ENCODE peak calls at places on chromosomes 6 and 20, in seven cellular contexts. One of them, this sample, is unnamed.

GRCh38 chr6:100307561-100307960 is 157.2 kb downstream of the SIM1 start:
- DNase-seq in fibroblast of lung: no peak
- DNase-seq in psoas muscle: no peak
- DNase-seq in GDM1: no peak
- DNase-seq in IMR-90: no peak
- DNase-seq in kidney tubule cell: peak; percentile 83
- DNase-seq in globus pallidus: no peak
- DNase-seq in this sample: no peak

GRCh38 chr6:104459543-104459942 is 400.2 kb downstream of the HACE1 start:
- DNase-seq in fibroblast of lung: no peak
- DNase-seq in psoas muscle: no peak
- DNase-seq in GDM1: no peak
- DNase-seq in IMR-90: no peak
- DNase-seq in kidney tubule cell: no peak
- DNase-seq in globus pallidus: no peak
- DNase-seq in this sample: no peak

GRCh38 chr6:170116643-170117042 is 174.2 kb downstream of the DLL1 start:
- DNase-seq in fibroblast of lung: no peak
- DNase-seq in psoas muscle: no peak
- DNase-seq in GDM1: no peak
- DNase-seq in IMR-90: no peak
- DNase-seq in kidney tubule cell: no peak
- DNase-seq in globus pallidus: no peak
- DNase-seq in this sample: peak; percentile 2

GRCh38 chr6:70110128-70111022 is 192.5 kb downstream of the COL9A1 start:
- DNase-seq in fibroblast of lung: no peak
- DNase-seq in psoas muscle: no peak
- DNase-seq in GDM1: no peak
- DNase-seq in IMR-90: peak; percentile 1
- DNase-seq in kidney tubule cell: peak; percentile 39
- DNase-seq in globus pallidus: no peak
- DNase-seq in this sample: no peak

GRCh38 chr20:63756648-63756991 is 17.0 kb downstream of the SLC2A4RG start:
- DNase-seq in fibroblast of lung: no peak
- DNase-seq in psoas muscle: no peak
- DNase-seq in GDM1: peak; percentile 37
- DNase-seq in IMR-90: no peak
- DNase-seq in kidney tubule cell: no peak
- DNase-seq in globus pallidus: no peak
- DNase-seq in this sample: no peak

GRCh38 chr6:3960754-3961361 is 111.7 kb downstream of the FAM50B start:
- DNase-seq in fibroblast of lung: no peak
- DNase-seq in psoas muscle: no peak
- DNase-seq in GDM1: no peak
- DNase-seq in IMR-90: peak; percentile 38
- DNase-seq in kidney tubule cell: peak; percentile 65
- DNase-seq in globus pallidus: no peak
- DNase-seq in this sample: no peak

GRCh38 chr6:5359413-5359812 is 98.1 kb downstream of the FARS2 start:
- DNase-seq in fibroblast of lung: no peak
- DNase-seq in psoas muscle: no peak
- DNase-seq in GDM1: no peak
- DNase-seq in IMR-90: no peak
- DNase-seq in kidney tubule cell: no peak
- DNase-seq in globus pallidus: no peak
- DNase-seq in this sample: no peak

GRCh38 chr6:27495386-27496135 is 22.7 kb upstream of the ZNF184 start:
- DNase-seq in fibroblast of lung: peak; percentile 85
- DNase-seq in psoas muscle: peak; percentile 54
- DNase-seq in GDM1: no peak
- DNase-seq in IMR-90: peak; percentile 91
- DNase-seq in kidney tubule cell: peak; percentile 93
- DNase-seq in globus pallidus: no peak
- DNase-seq in this sample: peak; percentile 50

GRCh38 chr20:1381753-1382591 is 10.9 kb downstream of the FKBP1A start:
- DNase-seq in fibroblast of lung: peak; percentile 82
- DNase-seq in psoas muscle: peak; percentile 64
- DNase-seq in GDM1: no peak
- DNase-seq in IMR-90: peak; percentile 63
- DNase-seq in kidney tubule cell: no peak
- DNase-seq in globus pallidus: no peak
- DNase-seq in this sample: no peak

GRCh38 chr6:137949686-137950390 is 82.8 kb downstream of the TNFAIP3 start:
- DNase-seq in fibroblast of lung: no peak
- DNase-seq in psoas muscle: no peak
- DNase-seq in GDM1: no peak
- DNase-seq in IMR-90: no peak
- DNase-seq in kidney tubule cell: no peak
- DNase-seq in globus pallidus: no peak
- DNase-seq in this sample: no peak

GRCh38 chr20:7868108-7868507 is 72.2 kb downstream of the HAO1 start:
- DNase-seq in fibroblast of lung: no peak
- DNase-seq in psoas muscle: no peak
- DNase-seq in GDM1: no peak
- DNase-seq in IMR-90: no peak
- DNase-seq in kidney tubule cell: no peak
- DNase-seq in globus pallidus: no peak
- DNase-seq in this sample: no peak

GRCh38 chr6:111564482-111564945 is 41.2 kb downstream of the TRAF3IP2 start:
- DNase-seq in fibroblast of lung: peak; percentile 57
- DNase-seq in psoas muscle: peak; percentile 86
- DNase-seq in GDM1: peak; percentile 23
- DNase-seq in IMR-90: peak; percentile 74
- DNase-seq in kidney tubule cell: peak; percentile 91
- DNase-seq in globus pallidus: no peak
- DNase-seq in this sample: peak; percentile 76

GRCh38 chr6:56642366-56643261 is at the start of gene DST:
- DNase-seq in fibroblast of lung: peak; percentile 94
- DNase-seq in psoas muscle: no peak
- DNase-seq in GDM1: no peak
- DNase-seq in IMR-90: peak; percentile 95
- DNase-seq in kidney tubule cell: peak; percentile 65
- DNase-seq in globus pallidus: no peak
- DNase-seq in this sample: no peak

GRCh38 chr20:4092136-4092479 is 76.8 kb upstream of the RNF24 start:
- DNase-seq in fibroblast of lung: no peak
- DNase-seq in psoas muscle: no peak
- DNase-seq in GDM1: no peak
- DNase-seq in IMR-90: no peak
- DNase-seq in kidney tubule cell: no peak
- DNase-seq in globus pallidus: no peak
- DNase-seq in this sample: no peak

GRCh38 chr6:41836022-41836659 is 48.6 kb downstream of the TOMM6 start:
- DNase-seq in fibroblast of lung: peak; percentile 23
- DNase-seq in psoas muscle: no peak
- DNase-seq in GDM1: no peak
- DNase-seq in IMR-90: peak; percentile 41
- DNase-seq in kidney tubule cell: no peak
- DNase-seq in globus pallidus: no peak
- DNase-seq in this sample: no peak

GRCh38 chr20:57420571-57421257 is 29.5 kb downstream of the RBM38 start:
- DNase-seq in fibroblast of lung: no peak
- DNase-seq in psoas muscle: peak; percentile 40
- DNase-seq in GDM1: no peak
- DNase-seq in IMR-90: no peak
- DNase-seq in kidney tubule cell: no peak
- DNase-seq in globus pallidus: no peak
- DNase-seq in this sample: no peak

GRCh38 chr6:155854787-155855186 is 399.1 kb upstream of the NOX3 start:
- DNase-seq in fibroblast of lung: no peak
- DNase-seq in psoas muscle: no peak
- DNase-seq in GDM1: no peak
- DNase-seq in IMR-90: no peak
- DNase-seq in kidney tubule cell: no peak
- DNase-seq in globus pallidus: no peak
- DNase-seq in this sample: no peak

GRCh38 chr20:17641993-17642392 is 40.0 kb downstream of the RRBP1 start:
- DNase-seq in fibroblast of lung: no peak
- DNase-seq in psoas muscle: peak; percentile 64
- DNase-seq in GDM1: no peak
- DNase-seq in IMR-90: no peak
- DNase-seq in kidney tubule cell: no peak
- DNase-seq in globus pallidus: no peak
- DNase-seq in this sample: no peak

GRCh38 chr6:116424001-116424400 is 37.2 kb upstream of the CALHM6 start:
- DNase-seq in fibroblast of lung: no peak
- DNase-seq in psoas muscle: no peak
- DNase-seq in GDM1: no peak
- DNase-seq in IMR-90: peak; percentile 78
- DNase-seq in kidney tubule cell: peak; percentile 68
- DNase-seq in globus pallidus: no peak
- DNase-seq in this sample: no peak

GRCh38 chr20:19928379-19929360 is 88.5 kb upstream of the NAA20 start:
- DNase-seq in fibroblast of lung: peak; percentile 28
- DNase-seq in psoas muscle: no peak
- DNase-seq in GDM1: no peak
- DNase-seq in IMR-90: no peak
- DNase-seq in kidney tubule cell: no peak
- DNase-seq in globus pallidus: no peak
- DNase-seq in this sample: no peak

GRCh38 chr20:6882911-6883310 is 115.4 kb downstream of the BMP2 start:
- DNase-seq in fibroblast of lung: no peak
- DNase-seq in psoas muscle: no peak
- DNase-seq in GDM1: no peak
- DNase-seq in IMR-90: no peak
- DNase-seq in kidney tubule cell: peak; percentile 79
- DNase-seq in globus pallidus: no peak
- DNase-seq in this sample: no peak

GRCh38 chr20:13231031-13231752 is 10.1 kb downstream of the ISM1 start:
- DNase-seq in fibroblast of lung: no peak
- DNase-seq in psoas muscle: no peak
- DNase-seq in GDM1: no peak
- DNase-seq in IMR-90: peak; percentile 28
- DNase-seq in kidney tubule cell: peak; percentile 93
- DNase-seq in globus pallidus: no peak
- DNase-seq in this sample: no peak

GRCh38 chr20:33192912-33193501 is 24.1 kb upstream of the BPIFA3 start:
- DNase-seq in fibroblast of lung: no peak
- DNase-seq in psoas muscle: no peak
- DNase-seq in GDM1: no peak
- DNase-seq in IMR-90: no peak
- DNase-seq in kidney tubule cell: no peak
- DNase-seq in globus pallidus: no peak
- DNase-seq in this sample: no peak

GRCh38 chr20:31913431-31914157 is 38.3 kb downstream of the PDRG1 start:
- DNase-seq in fibroblast of lung: no peak
- DNase-seq in psoas muscle: no peak
- DNase-seq in GDM1: no peak
- DNase-seq in IMR-90: no peak
- DNase-seq in kidney tubule cell: no peak
- DNase-seq in globus pallidus: no peak
- DNase-seq in this sample: no peak

GRCh38 chr20:51775241-51775640 is 7.1 kb upstream of the ATP9A start:
- DNase-seq in fibroblast of lung: no peak
- DNase-seq in psoas muscle: no peak
- DNase-seq in GDM1: no peak
- DNase-seq in IMR-90: no peak
- DNase-seq in kidney tubule cell: no peak
- DNase-seq in globus pallidus: no peak
- DNase-seq in this sample: no peak

GRCh38 chr6:157184202-157185015 is 138.9 kb downstream of the TMEM242 start:
- DNase-seq in fibroblast of lung: peak; percentile 59
- DNase-seq in psoas muscle: peak; percentile 82
- DNase-seq in GDM1: no peak
- DNase-seq in IMR-90: peak; percentile 56
- DNase-seq in kidney tubule cell: peak; percentile 75
- DNase-seq in globus pallidus: peak; percentile 53
- DNase-seq in this sample: peak; percentile 59

GRCh38 chr20:3919352-3919751 is 30.2 kb downstream of the PANK2 start:
- DNase-seq in fibroblast of lung: peak; percentile 52
- DNase-seq in psoas muscle: no peak
- DNase-seq in GDM1: no peak
- DNase-seq in IMR-90: peak; percentile 54
- DNase-seq in kidney tubule cell: no peak
- DNase-seq in globus pallidus: no peak
- DNase-seq in this sample: no peak

GRCh38 chr20:5008743-5009142 is 7.4 kb upstream of the SLC23A2 start:
- DNase-seq in fibroblast of lung: peak; percentile 9
- DNase-seq in psoas muscle: no peak
- DNase-seq in GDM1: peak; percentile 30
- DNase-seq in IMR-90: peak; percentile 11
- DNase-seq in kidney tubule cell: peak; percentile 33
- DNase-seq in globus pallidus: no peak
- DNase-seq in this sample: no peak

GRCh38 chr6:104460759-104461530 is 398.8 kb downstream of the HACE1 start:
- DNase-seq in fibroblast of lung: no peak
- DNase-seq in psoas muscle: no peak
- DNase-seq in GDM1: no peak
- DNase-seq in IMR-90: no peak
- DNase-seq in kidney tubule cell: no peak
- DNase-seq in globus pallidus: no peak
- DNase-seq in this sample: no peak

GRCh38 chr6:23228439-23229024 is 659.2 kb downstream of the HDGFL1 start:
- DNase-seq in fibroblast of lung: no peak
- DNase-seq in psoas muscle: no peak
- DNase-seq in GDM1: no peak
- DNase-seq in IMR-90: peak; percentile 35
- DNase-seq in kidney tubule cell: peak; percentile 6
- DNase-seq in globus pallidus: no peak
- DNase-seq in this sample: no peak

GRCh38 chr20:44997171-44997570 is 30.9 kb downstream of the STK4 start:
- DNase-seq in fibroblast of lung: no peak
- DNase-seq in psoas muscle: no peak
- DNase-seq in GDM1: no peak
- DNase-seq in IMR-90: no peak
- DNase-seq in kidney tubule cell: peak; percentile 23
- DNase-seq in globus pallidus: no peak
- DNase-seq in this sample: no peak

GRCh38 chr20:45945678-45946148 is 11.2 kb downstream of the PCIF1 start:
- DNase-seq in fibroblast of lung: no peak
- DNase-seq in psoas muscle: no peak
- DNase-seq in GDM1: no peak
- DNase-seq in IMR-90: peak; percentile 21
- DNase-seq in kidney tubule cell: peak; percentile 22
- DNase-seq in globus pallidus: no peak
- DNase-seq in this sample: no peak

GRCh38 chr6:84258866-84259265 is 31.4 kb upstream of the CEP162 start:
- DNase-seq in fibroblast of lung: no peak
- DNase-seq in psoas muscle: no peak
- DNase-seq in GDM1: no peak
- DNase-seq in IMR-90: no peak
- DNase-seq in kidney tubule cell: no peak
- DNase-seq in globus pallidus: no peak
- DNase-seq in this sample: no peak

GRCh38 chr20:12237772-12238171 is 320.1 kb downstream of the BTBD3 start:
- DNase-seq in fibroblast of lung: no peak
- DNase-seq in psoas muscle: no peak
- DNase-seq in GDM1: no peak
- DNase-seq in IMR-90: no peak
- DNase-seq in kidney tubule cell: no peak
- DNase-seq in globus pallidus: peak; percentile 91
- DNase-seq in this sample: no peak

GRCh38 chr6:115663681-115664080 is 397.0 kb downstream of the FRK start:
- DNase-seq in fibroblast of lung: no peak
- DNase-seq in psoas muscle: no peak
- DNase-seq in GDM1: no peak
- DNase-seq in IMR-90: no peak
- DNase-seq in kidney tubule cell: no peak
- DNase-seq in globus pallidus: no peak
- DNase-seq in this sample: no peak

GRCh38 chr6:47157653-47158219 is 115.6 kb upstream of the ADGRF1 start:
- DNase-seq in fibroblast of lung: peak; percentile 81
- DNase-seq in psoas muscle: no peak
- DNase-seq in GDM1: no peak
- DNase-seq in IMR-90: peak; percentile 33
- DNase-seq in kidney tubule cell: no peak
- DNase-seq in globus pallidus: no peak
- DNase-seq in this sample: no peak